ENCODE peak calls at places on chromosomes 1 and 21, in four cellular contexts. X is activated T-helper 2 cell treated with anti-CD3 and anti-CD28 coated beads, Interferon-gamma antibody, Interleukin-2, Interleukin-4, amounts not matched to agents 10 μg/mL and 5 μg/mL and 100 μg/mL, durations not matched to agents 14 hours and 24 hours and 36 hours; H is GM03348; D is effector memory CD4-positive, alpha-beta T cell. C is an unnamed sample.

GRCh38 chr1:42825058-42825851 is 8.1 kb upstream of the SVBP start:
- DNase-seq in X (no peak), H (no peak), D (no peak), C (no peak)

GRCh38 chr21:45536301-45537081 is 5.7 kb downstream of the SLC19A1 start:
- DNase-seq in X (no peak), H (no peak), D (no peak), C (peak)

GRCh38 chr1:178344513-178345077 is 152.2 kb downstream of the CLEC20A start:
- DNase-seq in X (no peak), H (peak), D (no peak), C (no peak)

GRCh38 chr1:113389356-113389952 is 861 bp upstream of the MAGI3 start:
- DNase-seq in X (no peak), H (no peak), D (no peak), C (no peak)

GRCh38 chr1:39165049-39165448 is 39.4 kb upstream of the MACF1 start:
- DNase-seq in X (no peak), H (no peak), D (no peak), C (no peak)

GRCh38 chr1:4485398-4485797 is 169.0 kb upstream of the AJAP1 start:
- DNase-seq in X (no peak), H (no peak), D (no peak), C (no peak)

GRCh38 chr21:17780539-17780938 is 38.6 kb downstream of the C21orf91 start:
- DNase-seq in X (no peak), H (no peak), D (peak), C (no peak)

GRCh38 chr1:58782308-58783089 is 1.3 kb downstream of the JUN start:
- DNase-seq in X (peak), H (peak), D (no peak), C (peak)

GRCh38 chr1:62286778-62287224 is 32.4 kb downstream of the KANK4 start:
- DNase-seq in X (no peak), H (no peak), D (no peak), C (peak)

GRCh38 chr1:226410958-226411357 is 3.1 kb upstream of the PARP1 start:
- DNase-seq in X (no peak), H (no peak), D (no peak), C (no peak)

GRCh38 chr1:245984390-245985155 is 522.5 kb downstream of the SMYD3 start:
- DNase-seq in X (no peak), H (no peak), D (no peak), C (no peak)

GRCh38 chr1:204350857-204351573 is 8.7 kb downstream of the PLEKHA6 start:
- DNase-seq in X (no peak), H (peak), D (no peak), C (peak)

GRCh38 chr1:161185282-161185682 is 8.0 kb upstream of the B4GALT3 start:
- DNase-seq in X (peak), H (peak), D (peak), C (peak)

GRCh38 chr1:234746798-234747196 is 136.8 kb upstream of the IRF2BP2 start:
- DNase-seq in X (no peak), H (no peak), D (no peak), C (no peak)

GRCh38 chr21:46159841-46160562 is 4.6 kb upstream of the FTCD start:
- DNase-seq in X (peak), H (no peak), D (no peak), C (no peak)

GRCh38 chr1:202162049-202162417 is 1.6 kb upstream of the PTPN7 start:
- DNase-seq in X (peak), H (no peak), D (peak), C (peak)

GRCh38 chr1:8880068-8880676 is 1.7 kb upstream of the ENO1 start:
- DNase-seq in X (peak), H (peak), D (no peak), C (no peak)

GRCh38 chr1:103265551-103265950 is 157.2 kb upstream of the COL11A1 start:
- DNase-seq in X (no peak), H (no peak), D (no peak), C (no peak)

GRCh38 chr1:70528591-70529333 is 117.7 kb downstream of the CTH start:
- DNase-seq in X (no peak), H (peak), D (no peak), C (no peak)

GRCh38 chr1:2983319-2983705 is 38.0 kb upstream of the ACTRT2 start:
- DNase-seq in X (no peak), H (no peak), D (no peak), C (peak)

GRCh38 chr1:65681101-65681500 is 111.6 kb upstream of the PDE4B start:
- DNase-seq in X (no peak), H (peak), D (no peak), C (no peak)

GRCh38 chr1:43531453-43531905 is 796 bp downstream of the PTPRF start:
- DNase-seq in X (no peak), H (peak), D (no peak), C (no peak)

GRCh38 chr21:42737969-42738590 is 84.7 kb downstream of the PDE9A start:
- DNase-seq in X (no peak), H (no peak), D (no peak), C (peak)

GRCh38 chr1:65832296-65832695 is 39.6 kb downstream of the PDE4B start:
- DNase-seq in X (no peak), H (peak), D (no peak), C (no peak)

GRCh38 chr1:8031176-8031785 is 5.2 kb upstream of the ERRFI1 start:
- DNase-seq in X (no peak), H (peak), D (no peak), C (no peak)

GRCh38 chr1:53766766-53767409 is 27.9 kb upstream of the GLIS1 start:
- DNase-seq in X (no peak), H (peak), D (no peak), C (no peak)

GRCh38 chr1:195591917-195592672 is 1016.1 kb downstream of the KCNT2 start:
- DNase-seq in X (no peak), H (peak), D (no peak), C (no peak)

GRCh38 chr1:7616076-7616833 is 154.8 kb upstream of the VAMP3 start:
- DNase-seq in X (peak), H (peak), D (no peak), C (peak)

GRCh38 chr21:34598931-34599400 is 15.9 kb downstream of the RCAN1 start:
- DNase-seq in X (no peak), H (no peak), D (no peak), C (no peak)

GRCh38 chr21:17436626-17437111 is 76.2 kb upstream of the CXADR start:
- DNase-seq in X (no peak), H (no peak), D (no peak), C (no peak)

GRCh38 chr1:111822138-111822537 is 66.4 kb downstream of the DDX20 start:
- DNase-seq in X (no peak), H (no peak), D (no peak), C (no peak)

GRCh38 chr1:106937104-106937503 is 119.4 kb upstream of the PRMT6 start:
- DNase-seq in X (no peak), H (peak), D (no peak), C (no peak)

GRCh38 chr1:47351305-47351704 is 17.7 kb downstream of the CMPK1 start:
- DNase-seq in X (no peak), H (no peak), D (no peak), C (no peak)

GRCh38 chr1:91804546-91805023 is 81.4 kb downstream of the TGFBR3 start:
- DNase-seq in X (peak), H (no peak), D (peak), C (no peak)

GRCh38 chr1:168637350-168637991 is 61.1 kb downstream of the XCL1 start:
- DNase-seq in X (no peak), H (no peak), D (no peak), C (no peak)

GRCh38 chr1:183248989-183249691 is 63.1 kb downstream of the LAMC2 start:
- DNase-seq in X (no peak), H (no peak), D (no peak), C (no peak)

GRCh38 chr1:149927056-149927534 is 508 bp downstream of the SF3B4 start:
- DNase-seq in X (no peak), H (no peak), D (no peak), C (no peak)